ENCODE peak calls at places on chromosomes 13 and 19, in eight cellular contexts. E is HFFc6; S is upper lobe of left lung; J is neuronal stem cell; B is ACHN; F is H54; O is stimulated activated CD4-positive, alpha-beta T cell treated with anti-CD3 and anti-CD28 coated beads, Interleukin-15, amount 100 ng/mL, for 1 hour; I is uterus. U is an unnamed sample.

GRCh38 chr19:48878219-48879024 is 6.2 kb downstream of the PPP1R15A start:
- DNase-seq in F (no peak), S (no peak), B (no peak), I (no peak), J (no peak), E (no peak), O (no peak), U (no peak)

GRCh38 chr19:7540761-7541480 is 5.4 kb downstream of the PNPLA6 start:
- DNase-seq in O (no peak), S (peak; percentile 83), J (no peak), B (no peak), I (no peak), F (peak; percentile 84), E (no peak), U (peak; percentile 83)

GRCh38 chr13:37229931-37230330 is 124.5 kb upstream of the CSNK1A1L start:
- DNase-seq in E (no peak), B (no peak), F (no peak), S (no peak), I (no peak), J (no peak), O (no peak), U (no peak)

GRCh38 chr13:44063881-44064280 is 184.2 kb downstream of the LACC1 start:
- DNase-seq in E (peak; percentile 12), B (no peak), O (no peak), J (no peak), S (no peak), I (no peak), F (no peak), U (no peak)

GRCh38 chr13:50309872-50310594 is 294.8 kb downstream of the KCNRG start:
- DNase-seq in E (no peak), O (no peak), B (no peak), J (no peak), F (no peak), I (no peak), S (no peak), U (no peak)

GRCh38 chr19:7734220-7735203 is 2.6 kb upstream of the CLEC4G start:
- DNase-seq in I (no peak), J (no peak), S (no peak), F (no peak), O (no peak), E (no peak), B (no peak), U (no peak)

GRCh38 chr19:8512115-8512967 is 1.6 kb downstream of the ZNF414 start:
- DNase-seq in F (peak; percentile 58), I (no peak), E (no peak), O (no peak), B (peak; percentile 18), S (peak; percentile 72), J (no peak), U (no peak)

GRCh38 chr13:109371066-109371465 is 415.3 kb downstream of the IRS2 start:
- DNase-seq in S (no peak), B (no peak), O (no peak), I (no peak), F (no peak), J (no peak), E (no peak), U (no peak)

GRCh38 chr19:46384396-46384795 is 29.0 kb downstream of the CCDC8 start:
- DNase-seq in E (no peak), B (no peak), O (no peak), I (no peak), J (no peak), F (no peak), S (no peak), U (no peak)

GRCh38 chr19:8367327-8368001 is 3.5 kb downstream of the ANGPTL4 start:
- DNase-seq in B (peak; percentile 90), E (peak; percentile 93), I (peak; percentile 85), S (no peak), F (peak; percentile 93), O (no peak), J (peak; percentile 33), U (peak; percentile 99)

GRCh38 chr19:45641274-45642105 is 2.3 kb upstream of the EML2 start:
- DNase-seq in E (peak; percentile 83), B (peak; percentile 93), I (peak; percentile 72), J (peak; percentile 82), S (no peak), O (peak; percentile 20), F (peak; percentile 83), U (no peak)

GRCh38 chr19:13860679-13861391 is 16.1 kb upstream of the NANOS3 start:
- DNase-seq in O (no peak), J (no peak), S (peak; percentile 81), E (no peak), B (no peak), I (no peak), F (no peak), U (no peak)

GRCh38 chr19:53977429-53977990 is 13.9 kb upstream of the CACNG6 start:
- DNase-seq in E (peak; percentile 65), J (peak; percentile 92), B (peak; percentile 40), O (peak; percentile 15), I (peak; percentile 68), S (no peak), F (peak; percentile 95), U (no peak)

GRCh38 chr19:23802290-23802689 is 43.6 kb upstream of the ZNF681 start:
- DNase-seq in F (no peak), B (no peak), E (no peak), J (no peak), O (no peak), S (no peak), I (no peak), U (no peak)

GRCh38 chr19:47651132-47651531 is 42.2 kb downstream of the BICRA start:
- DNase-seq in I (no peak), S (no peak), E (no peak), O (no peak), B (no peak), J (no peak), F (no peak), U (no peak)

GRCh38 chr13:26236306-26236705 is 14.2 kb upstream of the RNF6 start:
- DNase-seq in F (no peak), J (no peak), S (no peak), I (no peak), O (no peak), B (no peak), E (no peak), U (no peak)

GRCh38 chr13:30017880-30018279 is 167.5 kb upstream of the UBL3 start:
- DNase-seq in J (no peak), O (no peak), F (no peak), E (no peak), I (no peak), S (no peak), B (no peak), U (no peak)

GRCh38 chr19:43316591-43317319 is 36.7 kb upstream of the CD177 start:
- DNase-seq in S (peak; percentile 39), O (no peak), I (no peak), J (no peak), F (no peak), E (no peak), B (no peak), U (no peak)

GRCh38 chr19:5354403-5354802 is 13.8 kb upstream of the PTPRS start:
- DNase-seq in B (peak; percentile 15), F (no peak), I (no peak), O (no peak), J (no peak), E (no peak), S (no peak), U (no peak)

GRCh38 chr19:10430505-10431253 is 10.3 kb downstream of the PDE4A start:
- DNase-seq in I (peak; percentile 38), S (peak; percentile 95), J (no peak), F (no peak), B (peak; percentile 65), O (no peak), E (no peak), U (no peak)

GRCh38 chr13:97043302-97043701 is 49.0 kb upstream of the OXGR1 start:
- DNase-seq in F (no peak), S (no peak), E (no peak), O (no peak), J (no peak), I (no peak), B (no peak), U (no peak)

GRCh38 chr13:114249062-114249461 is 14.4 kb downstream of the CDC16 start:
- DNase-seq in B (no peak), E (no peak), J (no peak), F (no peak), S (no peak), I (no peak), O (no peak), U (no peak)

GRCh38 chr19:6026390-6026897 is 48.5 kb upstream of the RANBP3 start:
- DNase-seq in O (no peak), F (no peak), S (no peak), E (no peak), B (no peak), J (no peak), I (no peak), U (no peak)

GRCh38 chr19:41553804-41554203 is 22.2 kb upstream of the CEACAM21 start:
- DNase-seq in E (no peak), O (no peak), S (no peak), B (no peak), I (no peak), F (no peak), J (no peak), U (no peak)

GRCh38 chr13:41352935-41353801 is 42.1 kb downstream of the NAA16 start:
- DNase-seq in O (no peak), S (no peak), E (peak; percentile 59), B (peak; percentile 47), I (no peak), J (peak; percentile 38), F (peak; percentile 3), U (no peak)

GRCh38 chr13:110340812-110341444 is 33.8 kb downstream of the COL4A2 start:
- DNase-seq in J (no peak), I (peak; percentile 93), F (no peak), E (peak; percentile 45), O (peak; percentile 11), B (no peak), S (no peak), U (no peak)